ENCODE peak calls at places on chromosomes 7 and 10, in six cellular contexts. Q is IMR-90, E is HepG2, V is K562, T is GM12878, W is SK-N-SH. C is an unnamed sample.

GRCh38 chr7:32957326-32958045 is at the start of gene FKBP9:
- DNase-seq in Q (peak), E (peak), V (peak), T (no peak), W (peak), C (peak)

GRCh38 chr10:70348228-70348850 is 34.1 kb downstream of the LRRC20 start:
- DNase-seq in Q (no peak), E (no peak), V (peak), T (no peak), W (peak), C (peak)

GRCh38 chr10:109891105-109891504 is 32.2 kb downstream of the XPNPEP1 start:
- DNase-seq in Q (peak), E (no peak), V (no peak), T (no peak), W (no peak), C (no peak)

GRCh38 chr7:2638224-2638991 is 6.6 kb downstream of the TTYH3 start:
- DNase-seq in Q (peak), E (peak), V (no peak), T (no peak), W (peak), C (no peak)

GRCh38 chr10:108465871-108466641 is 1301.5 kb upstream of the SORCS1 start:
- DNase-seq in Q (no peak), E (no peak), V (no peak), T (no peak), W (peak), C (no peak)

GRCh38 chr10:12412671-12413368 is 63.5 kb downstream of the CAMK1D start:
- DNase-seq in Q (no peak), E (no peak), V (no peak), T (no peak), W (no peak), C (no peak)

GRCh38 chr7:127017196-127017595 is 235.5 kb downstream of the GRM8 start:
- DNase-seq in Q (no peak), E (no peak), V (no peak), T (no peak), W (no peak), C (no peak)

GRCh38 chr7:101124376-101125056 is 2.4 kb upstream of the SERPINE1 start:
- DNase-seq in Q (peak), E (peak), V (no peak), T (no peak), W (no peak), C (peak)

GRCh38 chr7:64879800-64880199 is 23.3 kb upstream of the ZNF273 start:
- DNase-seq in Q (no peak), E (no peak), V (no peak), T (no peak), W (peak), C (no peak)

DNA sequence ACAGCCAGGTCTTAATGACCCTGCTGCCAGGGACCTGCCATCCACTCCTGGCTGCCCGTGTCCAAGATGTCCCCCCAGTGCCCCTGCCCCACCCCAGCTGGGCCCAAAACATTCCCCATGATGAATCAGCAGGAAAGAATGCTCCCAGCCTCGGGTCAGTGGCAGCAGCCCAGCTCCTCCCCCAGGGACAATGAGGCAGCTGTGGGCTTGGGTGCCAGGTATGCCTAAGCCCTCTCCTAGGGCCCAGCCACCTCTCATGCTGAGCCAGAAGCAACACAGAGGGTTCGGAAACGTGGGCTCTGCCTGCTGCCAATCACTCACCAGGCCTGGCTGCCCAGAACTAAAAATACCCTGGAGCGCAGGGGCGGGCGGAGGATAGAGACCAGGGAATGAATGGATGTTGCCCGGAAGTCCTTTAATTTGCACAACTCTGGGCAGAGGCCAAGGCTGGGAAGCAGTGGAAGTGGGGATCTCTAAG is 1.5 kb upstream of the LOXL4 start:
- DNase-seq in Q (peak), E (peak), V (peak), T (no peak), W (peak), C (peak)
- TF ChIP-seq SMC3 in Q (no peak), E (no peak), V (no peak), T (no peak), W (no peak), C (no peak)

GRCh38 chr7:79302281-79302680 is 151.2 kb downstream of the MAGI2 start:
- DNase-seq in Q (no peak), E (no peak), V (no peak), T (no peak), W (no peak), C (no peak)
- TF ChIP-seq SMC3 in Q (no peak), E (no peak), V (no peak), T (no peak), W (no peak), C (no peak)

GRCh38 chr7:73851410-73852338 is 9.3 kb upstream of the TMEM270 start:
- DNase-seq in Q (peak), E (peak), V (peak), T (peak), W (no peak), C (peak)
- TF ChIP-seq SMC3 in Q (no peak), E (no peak), V (no peak), T (no peak), W (no peak), C (no peak)

GRCh38 chr10:17428616-17429097 is 25.7 kb downstream of the ST8SIA6 start:
- DNase-seq in Q (no peak), E (no peak), V (peak), T (no peak), W (no peak), C (no peak)
- TF ChIP-seq SMC3 in Q (no peak), E (no peak), V (no peak), T (no peak), W (no peak), C (no peak)

DNA sequence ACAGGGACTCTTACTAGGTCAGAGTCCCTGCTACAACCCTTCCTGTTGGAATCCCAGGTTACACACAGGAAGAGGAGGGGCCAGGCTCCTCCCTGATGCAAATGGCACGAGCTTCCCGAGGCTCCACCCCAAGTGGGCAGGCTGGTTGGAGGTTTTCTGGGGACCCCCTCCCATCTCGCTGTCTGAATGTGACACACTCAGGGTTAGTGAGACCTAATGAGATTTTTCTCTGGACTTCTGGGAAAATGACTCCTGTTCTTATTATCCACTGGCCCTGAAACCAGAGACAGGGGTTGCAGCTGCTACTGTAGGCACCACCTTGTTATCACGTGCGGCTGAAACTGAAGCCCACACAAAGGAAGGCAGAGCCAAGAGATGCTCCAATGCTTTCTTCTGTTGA is 103.3 kb downstream of the FAM107B start:
- DNase-seq in Q (no peak), E (no peak), V (no peak), T (no peak), W (no peak), C (peak)
- TF ChIP-seq SMC3 in Q (no peak), E (no peak), V (no peak), T (no peak), W (no peak), C (no peak)

GRCh38 chr7:11329626-11330025 is 356.0 kb downstream of the PHF14 start:
- DNase-seq in Q (no peak), E (no peak), V (no peak), T (no peak), W (no peak), C (no peak)

GRCh38 chr7:11330717-11331116 is 357.0 kb downstream of the PHF14 start:
- DNase-seq in Q (no peak), E (no peak), V (no peak), T (no peak), W (no peak), C (no peak)

GRCh38 chr7:11330208-11330607 is 356.5 kb downstream of the PHF14 start:
- DNase-seq in Q (no peak), E (no peak), V (no peak), T (no peak), W (no peak), C (no peak)

GRCh38 chr7:11327633-11328032 is 354.0 kb downstream of the PHF14 start:
- DNase-seq in Q (no peak), E (no peak), V (no peak), T (no peak), W (no peak), C (no peak)

GRCh38 chr7:11328309-11328708 is 354.6 kb downstream of the PHF14 start:
- DNase-seq in Q (no peak), E (no peak), V (no peak), T (no peak), W (no peak), C (no peak)
- TF ChIP-seq SMC3 in Q (no peak), E (no peak), V (no peak), T (no peak), W (no peak), C (no peak)

GRCh38 chr7:38000272-38000671 is 79.8 kb downstream of the EPDR1 start:
- DNase-seq in Q (no peak), E (no peak), V (no peak), T (no peak), W (no peak), C (no peak)

GRCh38 chr7:38007096-38007495 is 86.7 kb downstream of the EPDR1 start:
- DNase-seq in Q (no peak), E (no peak), V (no peak), T (no peak), W (no peak), C (no peak)

GRCh38 chr7:38006559-38006958 is 86.1 kb downstream of the EPDR1 start:
- DNase-seq in Q (no peak), E (no peak), V (no peak), T (no peak), W (no peak), C (no peak)

GRCh38 chr7:37999673-38000072 is 79.2 kb downstream of the EPDR1 start:
- DNase-seq in Q (no peak), E (no peak), V (no peak), T (no peak), W (no peak), C (no peak)

GRCh38 chr7:38002689-38003088 is 82.2 kb downstream of the EPDR1 start:
- DNase-seq in Q (no peak), E (no peak), V (no peak), T (no peak), W (no peak), C (no peak)
- TF ChIP-seq SMC3 in Q (no peak), E (no peak), V (no peak), T (no peak), W (no peak), C (no peak)

C was measured in A549.